ENCODE peak calls at places on chromosomes 7 and 10, in four cellular contexts. One of them, this sample, is unnamed.

GRCh38 chr7:154855366-154855765 is 147.6 kb downstream of the PAXIP1 start:
- DNase-seq in progenitor cell of endocrine pancreas: no peak
- DNase-seq in GM23338: no peak
- DNase-seq in tibial artery: no peak
- DNase-seq in this sample: no peak

GRCh38 chr10:131802156-131802915 is 98.5 kb upstream of the PPP2R2D start:
- DNase-seq in tibial artery: no peak
- DNase-seq in GM23338: no peak
- DNase-seq in progenitor cell of endocrine pancreas: no peak
- DNase-seq in this sample: no peak

GRCh38 chr7:95209276-95209675 is 115.1 kb downstream of the PON1 start:
- DNase-seq in progenitor cell of endocrine pancreas: no peak
- DNase-seq in GM23338: no peak
- DNase-seq in tibial artery: no peak
- DNase-seq in this sample: peak

GRCh38 chr7:128236924-128237586 is 4.0 kb upstream of the LEP start:
- DNase-seq in progenitor cell of endocrine pancreas: no peak
- DNase-seq in GM23338: peak
- DNase-seq in tibial artery: no peak
- DNase-seq in this sample: peak

GRCh38 chr7:39633563-39634550 is 10.5 kb downstream of the RALA start:
- DNase-seq in tibial artery: no peak
- DNase-seq in GM23338: no peak
- DNase-seq in progenitor cell of endocrine pancreas: no peak
- DNase-seq in this sample: no peak

GRCh38 chr10:25531662-25532061 is 356.9 kb downstream of the GPR158 start:
- DNase-seq in progenitor cell of endocrine pancreas: no peak
- DNase-seq in tibial artery: no peak
- DNase-seq in GM23338: no peak
- DNase-seq in this sample: no peak

GRCh38 chr7:5773661-5774086 is 7.8 kb downstream of the RNF216 start:
- DNase-seq in progenitor cell of endocrine pancreas: no peak
- DNase-seq in tibial artery: no peak
- DNase-seq in GM23338: no peak
- DNase-seq in this sample: peak

GRCh38 chr10:85602306-85602705 is 764.3 kb downstream of the GRID1 start:
- DNase-seq in GM23338: no peak
- DNase-seq in tibial artery: no peak
- DNase-seq in progenitor cell of endocrine pancreas: no peak
- DNase-seq in this sample: no peak

GRCh38 chr10:498760-499435 is 190.6 kb downstream of the DIP2C start:
- DNase-seq in tibial artery: no peak
- DNase-seq in progenitor cell of endocrine pancreas: no peak
- DNase-seq in GM23338: no peak
- DNase-seq in this sample: no peak

GRCh38 chr10:21526952-21527633 is 1.6 kb upstream of the SKIDA1 start:
- DNase-seq in GM23338: peak
- DNase-seq in tibial artery: peak
- DNase-seq in progenitor cell of endocrine pancreas: peak
- DNase-seq in this sample: peak

GRCh38 chr10:25865267-25865666 is 68.8 kb upstream of the MYO3A start:
- DNase-seq in progenitor cell of endocrine pancreas: no peak
- DNase-seq in GM23338: no peak
- DNase-seq in tibial artery: no peak
- DNase-seq in this sample: no peak

GRCh38 chr10:68594405-68594804 is 34.3 kb downstream of the TET1 start:
- DNase-seq in GM23338: no peak
- DNase-seq in progenitor cell of endocrine pancreas: no peak
- DNase-seq in tibial artery: no peak
- DNase-seq in this sample: no peak

GRCh38 chr10:76411719-76412435 is 980.5 kb downstream of the LRMDA start:
- DNase-seq in progenitor cell of endocrine pancreas: no peak
- DNase-seq in GM23338: no peak
- DNase-seq in tibial artery: peak
- DNase-seq in this sample: peak

GRCh38 chr10:4077804-4078203 is 292.8 kb upstream of the KLF6 start:
- DNase-seq in progenitor cell of endocrine pancreas: no peak
- DNase-seq in tibial artery: no peak
- DNase-seq in GM23338: no peak
- DNase-seq in this sample: no peak

GRCh38 chr7:123608991-123609882 is 7.6 kb downstream of the ASB15 start:
- DNase-seq in progenitor cell of endocrine pancreas: no peak
- DNase-seq in GM23338: no peak
- DNase-seq in tibial artery: no peak
- DNase-seq in this sample: no peak

GRCh38 chr7:101099969-101100781 is 14.9 kb downstream of the TRIM56 start:
- DNase-seq in tibial artery: peak
- DNase-seq in GM23338: peak
- DNase-seq in progenitor cell of endocrine pancreas: no peak
- DNase-seq in this sample: peak

GRCh38 chr10:29620112-29620690 is 14.6 kb downstream of the SVIL start:
- DNase-seq in progenitor cell of endocrine pancreas: no peak
- DNase-seq in GM23338: no peak
- DNase-seq in tibial artery: no peak
- DNase-seq in this sample: no peak

GRCh38 chr10:18144928-18145327 is 4.7 kb downstream of the CACNB2 start:
- DNase-seq in GM23338: peak
- DNase-seq in progenitor cell of endocrine pancreas: no peak
- DNase-seq in tibial artery: peak
- DNase-seq in this sample: peak

GRCh38 chr7:85529197-85529596 is 342.3 kb upstream of the SEMA3D start:
- DNase-seq in GM23338: peak
- DNase-seq in progenitor cell of endocrine pancreas: no peak
- DNase-seq in tibial artery: no peak
- DNase-seq in this sample: peak

GRCh38 chr7:119514326-119514725 is 758.6 kb upstream of the KCND2 start:
- DNase-seq in tibial artery: no peak
- DNase-seq in progenitor cell of endocrine pancreas: no peak
- DNase-seq in GM23338: no peak
- DNase-seq in this sample: no peak

GRCh38 chr10:112369495-112370423 is 4.2 kb upstream of the ACSL5 start:
- DNase-seq in tibial artery: no peak
- DNase-seq in GM23338: no peak
- DNase-seq in progenitor cell of endocrine pancreas: no peak
- DNase-seq in this sample: no peak

GRCh38 chr7:20865684-20866083 is 79.0 kb upstream of the SP8 start:
- DNase-seq in progenitor cell of endocrine pancreas: no peak
- DNase-seq in GM23338: peak
- DNase-seq in tibial artery: no peak
- DNase-seq in this sample: no peak

GRCh38 chr7:126411032-126411820 is 841.5 kb downstream of the GRM8 start:
- DNase-seq in GM23338: no peak
- DNase-seq in progenitor cell of endocrine pancreas: no peak
- DNase-seq in tibial artery: no peak
- DNase-seq in this sample: no peak

GRCh38 chr10:8054498-8055407 is at the start of gene GATA3:
- DNase-seq in GM23338: peak
- DNase-seq in tibial artery: peak
- DNase-seq in progenitor cell of endocrine pancreas: no peak
- DNase-seq in this sample: peak

GRCh38 chr10:77297370-77297692 is 340.3 kb downstream of the KCNMA1 start:
- DNase-seq in progenitor cell of endocrine pancreas: no peak
- DNase-seq in tibial artery: no peak
- DNase-seq in GM23338: no peak
- DNase-seq in this sample: no peak

GRCh38 chr10:22345301-22346086 is at the start of gene SPAG6:
- DNase-seq in tibial artery: no peak
- DNase-seq in progenitor cell of endocrine pancreas: peak
- DNase-seq in GM23338: peak
- DNase-seq in this sample: no peak

GRCh38 chr10:88941026-88941425 is 11.5 kb downstream of the ACTA2 start:
- DNase-seq in tibial artery: no peak
- DNase-seq in GM23338: no peak
- DNase-seq in progenitor cell of endocrine pancreas: no peak
- DNase-seq in this sample: no peak

GRCh38 chr7:47622946-47623640 is 41.2 kb upstream of the TNS3 start:
- DNase-seq in progenitor cell of endocrine pancreas: no peak
- DNase-seq in tibial artery: peak
- DNase-seq in GM23338: no peak
- DNase-seq in this sample: peak

GRCh38 chr10:126198681-126199080 is 189.6 kb downstream of the ADAM12 start:
- DNase-seq in progenitor cell of endocrine pancreas: no peak
- DNase-seq in GM23338: no peak
- DNase-seq in tibial artery: no peak
- DNase-seq in this sample: no peak

GRCh38 chr7:124155400-124156022 is 122.6 kb upstream of the TMEM229A start:
- DNase-seq in progenitor cell of endocrine pancreas: no peak
- DNase-seq in GM23338: peak
- DNase-seq in tibial artery: no peak
- DNase-seq in this sample: peak